ENCODE peak calls at places on chromosomes 16 and 17, in nine cellular contexts. H is LNCaP clone FGC, K is cardiac muscle cell, U is AG10803, J is brain microvascular endothelial cell, Q is lung, Y is heart right ventricle, D is left ventricle myocardium inferior, C is HFF-Myc. G is an unnamed sample.

GRCh38 chr17:40952675-40953074 is 14.1 kb downstream of the KRT39 start:
- DNase-seq in H (no peak), K (peak), U (peak), J (peak), Q (no peak), Y (no peak), D (no peak), C (peak), G (peak)

GRCh38 chr16:22670044-22670536 is 143.9 kb upstream of the HS3ST2 start:
- DNase-seq in H (no peak), K (peak), U (peak), J (no peak), Q (no peak), Y (no peak), D (no peak), C (no peak), G (no peak)

GRCh38 chr17:69761767-69762321 is 313.2 kb upstream of the KCNJ16 start:
- DNase-seq in H (no peak), K (peak), U (peak), J (no peak), Q (no peak), Y (no peak), D (no peak), C (peak), G (peak)

GRCh38 chr16:88533381-88533831 is 36.8 kb upstream of the ZC3H18 start:
- DNase-seq in H (no peak), K (peak), U (peak), J (peak), Q (no peak), Y (no peak), D (no peak), C (no peak), G (peak)

GRCh38 chr16:11552445-11552844 is 34.3 kb downstream of the LITAF start:
- DNase-seq in H (no peak), K (no peak), U (no peak), J (no peak), Q (no peak), Y (no peak), D (no peak), C (no peak), G (no peak)

GRCh38 chr16:58022601-58023371 is 2.8 kb upstream of the MMP15 start:
- DNase-seq in H (peak), K (peak), U (peak), J (peak), Q (peak), Y (peak), D (peak), C (no peak), G (peak)

GRCh38 chr17:78473951-78474630 is 95.6 kb downstream of the PGS1 start:
- DNase-seq in H (no peak), K (no peak), U (peak), J (no peak), Q (no peak), Y (no peak), D (no peak), C (no peak), G (no peak)

GRCh38 chr17:6695051-6695450 is 18.1 kb downstream of the SLC13A5 start:
- DNase-seq in H (no peak), K (no peak), U (no peak), J (no peak), Q (no peak), Y (no peak), D (no peak), C (no peak), G (no peak)

GRCh38 chr17:49640556-49640955 is 37.3 kb downstream of the SPOP start:
- DNase-seq in H (no peak), K (no peak), U (peak), J (no peak), Q (no peak), Y (no peak), D (no peak), C (no peak), G (no peak)

GRCh38 chr16:11416228-11417001 is 71.2 kb downstream of the RMI2 start:
- DNase-seq in H (no peak), K (no peak), U (no peak), J (no peak), Q (no peak), Y (no peak), D (no peak), C (no peak), G (no peak)

GRCh38 chr17:4445731-4446130 is 12.0 kb downstream of the SPNS3 start:
- DNase-seq in H (no peak), K (no peak), U (no peak), J (no peak), Q (no peak), Y (no peak), D (no peak), C (no peak), G (no peak)

GRCh38 chr16:53099318-53100130 is 44.7 kb downstream of the CHD9 start:
- DNase-seq in H (peak), K (peak), U (peak), J (peak), Q (peak), Y (peak), D (peak), C (no peak), G (peak)

GRCh38 chr17:74862108-74862901 is 2.6 kb upstream of the GRIN2C start:
- DNase-seq in H (no peak), K (peak), U (peak), J (peak), Q (peak), Y (peak), D (peak), C (no peak), G (peak)

GRCh38 chr17:83159204-83160049 is 80.0 kb downstream of the METRNL start:
- DNase-seq in H (no peak), K (no peak), U (no peak), J (no peak), Q (no peak), Y (no peak), D (no peak), C (no peak), G (no peak)

GRCh38 chr17:57751348-57751970 is 6.4 kb upstream of the CCDC182 start:
- DNase-seq in H (no peak), K (peak), U (no peak), J (no peak), Q (no peak), Y (no peak), D (no peak), C (no peak), G (no peak)

GRCh38 chr17:49618112-49618611 is 42.5 kb downstream of the NXPH3 start:
- DNase-seq in H (no peak), K (no peak), U (no peak), J (no peak), Q (no peak), Y (no peak), D (no peak), C (no peak), G (no peak)

GRCh38 chr17:4920351-4921048 is 11.6 kb upstream of the GP1BA start:
- DNase-seq in H (no peak), K (peak), U (peak), J (no peak), Q (no peak), Y (no peak), D (no peak), C (no peak), G (peak)

GRCh38 chr17:58313815-58314705 is 14.5 kb downstream of the TSPOAP1 start:
- DNase-seq in H (no peak), K (no peak), U (no peak), J (no peak), Q (no peak), Y (no peak), D (no peak), C (no peak), G (no peak)

GRCh38 chr16:89318871-89319627 is 101.5 kb downstream of the ZNF778 start:
- DNase-seq in H (no peak), K (no peak), U (no peak), J (no peak), Q (no peak), Y (peak), D (no peak), C (no peak), G (no peak)

GRCh38 chr17:50839591-50840310 is 4.4 kb downstream of the WFIKKN2 start:
- DNase-seq in H (no peak), K (no peak), U (no peak), J (no peak), Q (no peak), Y (no peak), D (no peak), C (no peak), G (no peak)

GRCh38 chr16:88529596-88529995 is 40.6 kb upstream of the ZC3H18 start:
- DNase-seq in H (no peak), K (no peak), U (no peak), J (no peak), Q (no peak), Y (no peak), D (no peak), C (no peak), G (no peak)

DNA sequence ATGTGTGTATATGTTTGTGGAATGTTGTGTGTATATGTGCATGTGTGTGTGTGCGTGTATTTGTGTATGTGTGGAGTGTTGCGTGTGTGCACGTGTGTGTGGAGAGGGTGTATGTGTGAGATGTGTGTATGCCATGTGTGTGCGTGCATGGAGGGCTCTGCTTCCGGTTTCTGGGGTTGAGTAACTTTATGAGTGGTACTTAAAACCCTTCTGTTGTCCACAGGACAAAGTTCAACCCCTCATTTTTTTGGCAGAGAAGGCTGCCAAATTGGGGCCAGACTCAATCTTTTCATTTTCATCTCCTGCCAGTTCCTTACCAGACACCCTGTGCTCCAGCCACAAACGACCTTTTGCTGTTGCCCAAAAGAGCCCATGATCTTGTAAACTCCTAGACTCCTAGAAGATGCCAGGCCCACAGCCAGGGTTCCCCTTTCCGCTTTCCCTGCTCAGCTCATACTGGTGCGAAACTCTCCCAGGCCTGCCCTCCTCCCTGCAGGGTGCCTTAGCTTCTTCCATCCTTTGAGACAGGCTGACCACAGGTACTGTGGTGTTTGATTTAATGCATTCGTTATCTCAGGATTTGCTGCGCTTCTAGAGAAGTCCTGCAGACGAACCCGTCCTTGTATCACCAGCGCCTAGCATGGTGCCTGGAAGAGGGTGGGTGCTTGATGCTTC is 100.2 kb downstream of the CMIP start:
- DNase-seq in H (no peak), K (peak), U (peak), J (no peak), Q (no peak), Y (no peak), D (no peak), C (no peak), G (no peak)
- H3K4me3 ChIP-seq in H (no peak), K (no peak), U (no peak), J (no peak), Q (no peak), Y (no peak), D (no peak), C (no peak), G (no peak)

GRCh38 chr17:76026714-76027158 is 370 bp downstream of the EVPL start:
- DNase-seq in H (no peak), K (no peak), U (no peak), J (no peak), Q (peak), Y (no peak), D (no peak), C (no peak), G (peak)
- TF ChIP-seq CTCF in H (no peak), K (no peak), U (no peak), J (no peak), Q (no peak), Y (no peak), D (no peak), C (no peak), G (no peak)

GRCh38 chr17:2690165-2691068 is 21.1 kb downstream of the CLUH start:
- DNase-seq in H (no peak), K (no peak), U (no peak), J (no peak), Q (peak), Y (peak), D (no peak), C (no peak), G (no peak)

GRCh38 chr17:2689411-2690164 is 22.0 kb downstream of the CLUH start:
- DNase-seq in H (no peak), K (no peak), U (no peak), J (no peak), Q (no peak), Y (peak), D (peak), C (no peak), G (no peak)

GRCh38 chr17:2692781-2693135 is 18.8 kb downstream of the CLUH start:
- DNase-seq in H (no peak), K (no peak), U (no peak), J (no peak), Q (no peak), Y (no peak), D (no peak), C (no peak), G (no peak)

GRCh38 chr17:2691965-2692780 is 19.4 kb downstream of the CLUH start:
- DNase-seq in H (no peak), K (no peak), U (no peak), J (no peak), Q (no peak), Y (no peak), D (no peak), C (no peak), G (no peak)

DNA sequence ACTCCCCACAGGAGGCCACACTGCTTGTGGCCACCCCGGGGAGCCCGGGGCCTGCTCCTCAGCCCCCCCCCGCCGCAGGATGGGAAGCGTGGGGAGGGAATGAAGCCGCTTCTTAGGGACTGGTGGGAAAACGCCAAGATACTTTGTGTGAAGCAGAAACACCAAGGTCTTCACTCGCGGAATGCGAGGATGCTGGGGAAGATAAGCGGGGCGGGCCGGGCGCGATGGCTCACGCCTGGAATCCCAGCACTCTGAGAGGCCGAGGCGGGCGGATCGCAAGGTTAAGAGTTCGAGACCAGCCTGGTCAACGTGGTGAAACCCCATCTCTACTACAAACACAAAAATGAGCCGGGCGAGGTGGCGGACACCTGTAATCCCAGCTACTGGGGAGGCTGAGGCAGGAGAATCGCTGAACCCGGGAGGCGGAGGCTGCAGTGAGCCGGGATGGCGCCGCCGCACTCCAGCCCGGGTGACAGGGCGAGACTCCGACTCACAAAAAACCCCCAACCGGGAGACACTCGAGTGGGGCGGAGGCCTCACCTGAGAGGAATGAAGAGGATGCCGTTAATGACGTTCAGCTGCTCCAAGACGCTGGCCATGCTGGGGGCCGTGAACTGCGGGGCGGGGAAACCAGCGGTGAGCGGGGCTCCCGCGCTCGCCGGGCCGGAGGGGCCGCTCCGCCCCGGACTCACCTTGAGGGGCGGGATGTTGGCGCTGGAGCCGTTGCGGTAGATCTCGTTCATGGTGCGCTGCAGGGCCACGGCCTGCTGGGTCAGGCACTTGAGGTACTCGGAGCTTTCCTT is 20.3 kb downstream of the CLUH start:
- DNase-seq in H (no peak), K (no peak), U (no peak), J (no peak), Q (no peak), Y (no peak), D (no peak), C (no peak), G (no peak)
- H3K4me3 ChIP-seq in H (no peak), K (no peak), U (no peak), J (no peak), Q (no peak), Y (no peak), D (no peak), C (no peak), G (no peak)

GRCh38 chr17:35808240-35808961 is 883 bp upstream of the TAF15 start:
- DNase-seq in H (no peak), K (no peak), U (no peak), J (no peak), Q (no peak), Y (no peak), D (no peak), C (no peak), G (no peak)

GRCh38 chr17:35807371-35808144 is 1.7 kb upstream of the TAF15 start:
- DNase-seq in H (no peak), K (peak), U (peak), J (no peak), Q (no peak), Y (no peak), D (no peak), C (no peak), G (no peak)

GRCh38 chr17:35811759-35812158 is 2.5 kb downstream of the TAF15 start:
- DNase-seq in H (no peak), K (no peak), U (no peak), J (no peak), Q (no peak), Y (no peak), D (no peak), C (no peak), G (no peak)

GRCh38 chr17:35809855-35810461 is 674 bp downstream of the TAF15 start:
- DNase-seq in H (no peak), K (no peak), U (peak), J (peak), Q (no peak), Y (no peak), D (no peak), C (no peak), G (peak)

GRCh38 chr17:35808962-35809854 is at the start of gene TAF15:
- DNase-seq in H (peak), K (peak), U (peak), J (peak), Q (peak), Y (peak), D (peak), C (peak), G (peak)
- TF ChIP-seq CTCF in H (peak), K (peak), U (peak), J (peak), Q (peak), Y (peak), D (peak), C (peak), G (peak)

GRCh38 chr17:64384253-64385186 is 6.1 kb downstream of the PECAM1 start:
- DNase-seq in H (no peak), K (no peak), U (no peak), J (no peak), Q (no peak), Y (no peak), D (no peak), C (no peak), G (no peak)
- H3K4me3 ChIP-seq in H (no peak), K (no peak), U (no peak), J (no peak), Q (no peak), Y (peak), D (peak), C (no peak), G (no peak)

GRCh38 chr17:45425984-45426413 is 6.7 kb downstream of the ARHGAP27 start:
- DNase-seq in H (no peak), K (no peak), U (no peak), J (no peak), Q (no peak), Y (no peak), D (no peak), C (no peak), G (no peak)

GRCh38 chr17:45426561-45426960 is 6.1 kb downstream of the ARHGAP27 start:
- DNase-seq in H (no peak), K (no peak), U (no peak), J (no peak), Q (no peak), Y (no peak), D (no peak), C (no peak), G (no peak)

GRCh38 chr17:45423936-45424335 is 8.7 kb downstream of the ARHGAP27 start:
- DNase-seq in H (no peak), K (no peak), U (no peak), J (no peak), Q (no peak), Y (no peak), D (no peak), C (no peak), G (no peak)

GRCh38 chr17:45424769-45425124 is 7.9 kb downstream of the ARHGAP27 start:
- DNase-seq in H (no peak), K (no peak), U (no peak), J (no peak), Q (no peak), Y (no peak), D (no peak), C (no peak), G (no peak)

DNA sequence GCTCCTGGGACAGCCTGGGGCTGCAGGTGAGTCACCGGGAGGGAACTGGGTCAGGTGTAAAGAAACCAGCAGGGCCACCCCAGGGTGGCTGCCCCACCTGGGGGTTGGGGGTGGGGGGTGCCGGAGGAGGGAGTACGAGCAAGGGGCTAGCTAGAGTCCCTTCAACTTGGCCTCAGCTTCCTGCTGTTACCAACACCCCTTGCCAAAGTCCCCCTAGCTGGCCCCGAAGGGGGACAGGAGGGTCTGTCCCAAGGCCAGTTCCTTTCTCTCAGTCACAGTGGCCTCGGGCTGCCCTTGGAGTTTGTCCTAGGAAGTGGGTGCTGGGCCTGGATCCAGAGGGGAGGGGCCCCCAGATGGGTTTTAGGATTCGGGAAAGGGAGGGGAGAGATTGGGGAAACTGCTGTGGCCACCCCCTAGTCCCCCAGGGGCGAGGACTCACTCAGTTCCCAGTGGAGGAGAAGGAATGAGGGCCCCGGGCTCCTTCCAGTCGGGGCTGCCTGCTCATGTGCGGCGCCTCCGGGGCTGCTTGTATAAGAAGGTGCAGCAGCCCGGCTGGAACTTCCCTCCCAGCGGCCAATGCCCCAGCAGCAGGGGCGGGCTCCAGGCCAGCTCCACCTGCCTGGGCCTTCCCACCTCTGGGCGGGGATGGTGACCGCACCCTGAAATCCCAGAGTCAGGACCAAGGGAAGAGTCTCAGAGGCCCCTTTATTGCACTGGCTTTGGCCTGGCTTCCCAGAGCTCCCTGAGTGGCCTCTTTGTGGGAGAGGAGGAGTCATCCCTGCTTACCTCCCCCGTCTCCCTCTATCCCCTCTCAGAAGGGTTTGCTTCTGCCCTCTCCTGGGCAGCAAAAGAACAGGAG is 7.3 kb downstream of the ARHGAP27 start:
- DNase-seq in H (peak), K (peak), U (peak), J (peak), Q (peak), Y (no peak), D (peak), C (peak), G (peak)
- TF ChIP-seq CTCF in H (peak), K (peak), U (peak), J (peak), Q (no peak), Y (peak), D (peak), C (peak), G (peak)

DNA sequence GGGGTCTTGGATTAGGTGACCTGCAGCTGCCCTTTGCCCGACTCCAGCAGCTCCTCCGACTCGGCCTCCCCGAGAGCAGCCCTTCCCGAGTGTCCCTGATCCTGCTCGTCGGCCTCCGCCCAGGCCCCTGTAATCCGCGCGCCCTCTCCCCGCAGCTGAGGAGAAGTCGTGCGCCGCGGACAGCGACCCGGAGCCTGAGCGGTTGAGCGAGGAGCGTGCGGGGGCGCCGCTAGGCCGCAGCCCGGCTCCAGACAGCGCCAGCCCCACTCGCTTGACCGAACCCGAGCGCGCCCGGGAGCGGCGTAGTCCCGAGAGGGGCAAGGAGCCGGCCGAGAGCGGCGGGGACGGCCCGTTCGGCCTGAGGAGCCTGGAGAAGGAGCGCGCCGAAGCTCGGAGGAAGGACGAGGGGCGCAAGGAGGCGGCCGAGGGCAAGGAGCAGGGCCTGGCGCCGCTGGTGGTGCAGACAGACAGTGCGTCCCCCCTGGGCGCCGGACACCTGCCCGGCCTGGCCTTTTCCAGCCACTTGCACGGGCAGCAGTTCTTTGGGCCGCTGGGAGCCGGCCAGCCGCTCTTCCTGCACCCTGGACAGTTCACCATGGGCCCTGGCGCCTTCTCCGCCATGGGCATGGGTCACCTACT is 5.5 kb downstream of the TBX2 start:
- DNase-seq in H (no peak), K (no peak), U (no peak), J (no peak), Q (no peak), Y (no peak), D (no peak), C (no peak), G (no peak)
- H3K4me3 ChIP-seq in H (no peak), K (peak), U (no peak), J (peak), Q (peak), Y (peak), D (peak), C (peak), G (no peak)

G was measured in epithelial cell of esophagus.